ENCODE peak calls at places on chromosome X, in ten cellular contexts. F is suprapubic skin; G is right lobe of liver; S is A673; C is dorsolateral prefrontal cortex; T is left ventricle myocardium inferior; K is CD8-positive, alpha-beta T cell; E is upper lobe of right lung; M is testis; B is AG04450. H is an unnamed sample. For H3K27me3, the result is how much of the 10 kb centered on the place peaks cover.

GRCh38 chrX:137171626-137172025 is 137.8 kb upstream of the GPR101 start:
- DNase-seq in F (no peak), G (no peak), S (no peak), C (no peak), T (no peak), K (no peak), E (no peak), M (no peak), B (no peak), H (no peak)

GRCh38 chrX:56751071-56751470 is 22.0 kb downstream of the NBDY start:
- DNase-seq in F (no peak), G (no peak), S (no peak), C (no peak), T (no peak), K (no peak), E (no peak), M (no peak), B (no peak), H (no peak)

GRCh38 chrX:130001893-130002292 is 19.5 kb downstream of the BCORL1 start:
- DNase-seq in F (peak), G (no peak), S (no peak), C (no peak), T (no peak), K (no peak), E (no peak), M (no peak), B (no peak), H (no peak)

GRCh38 chrX:4830880-4831557 is 1117.6 kb upstream of the PRKX start:
- DNase-seq in F (no peak), G (no peak), S (no peak), C (no peak), T (no peak), K (no peak), E (no peak), M (no peak), B (no peak), H (no peak)

GRCh38 chrX:119236599-119237525 is 777 bp downstream of the PGRMC1 start:
- DNase-seq in F (peak), G (peak), S (no peak), C (peak), T (peak), K (peak), E (peak), M (peak), B (peak), H (peak)

GRCh38 chrX:142054094-142054493 is 150.4 kb downstream of the MAGEC1 start:
- DNase-seq in F (no peak), G (no peak), S (no peak), C (no peak), T (no peak), K (no peak), E (no peak), M (no peak), B (no peak), H (no peak)

GRCh38 chrX:2627272-2627867 is 63.7 kb upstream of the CD99 start:
- DNase-seq in F (no peak), G (no peak), S (peak), C (no peak), T (no peak), K (peak), E (no peak), M (peak), B (no peak), H (peak)

GRCh38 chrX:153828723-153829548 is 1.4 kb downstream of the PDZD4 start:
- DNase-seq in F (no peak), G (no peak), S (no peak), C (no peak), T (no peak), K (no peak), E (no peak), M (no peak), B (no peak), H (no peak)

GRCh38 chrX:3526749-3527148 is 180.3 kb upstream of the MXRA5 start:
- DNase-seq in F (no peak), G (no peak), S (no peak), C (no peak), T (no peak), K (no peak), E (no peak), M (no peak), B (no peak), H (no peak)

GRCh38 chrX:121496966-121497365 is 449.6 kb downstream of the GLUD2 start:
- DNase-seq in F (no peak), G (no peak), S (no peak), C (no peak), T (no peak), K (no peak), E (no peak), M (no peak), B (no peak), H (no peak)

DNA sequence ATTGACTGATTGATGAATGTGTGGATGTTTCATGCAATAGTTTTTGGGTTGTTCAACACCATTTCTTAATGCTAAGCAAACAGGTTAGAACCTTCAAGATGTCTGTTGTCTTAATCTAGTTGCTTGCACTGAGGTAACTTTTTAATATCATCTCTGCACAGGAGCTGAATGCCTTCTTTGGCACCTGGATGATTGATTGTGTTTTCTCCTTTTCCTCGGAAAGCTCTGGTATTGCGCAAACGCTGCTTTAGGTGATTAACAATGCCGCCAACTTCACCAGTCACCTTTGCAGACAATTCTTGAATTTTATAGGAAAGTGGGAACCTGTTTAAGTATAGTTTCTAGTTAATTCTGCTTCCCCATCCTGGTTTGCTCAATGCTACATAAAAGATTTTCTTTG is 48.2 kb downstream of the RTL9 start:
- DNase-seq in F (no peak), G (no peak), S (no peak), C (no peak), T (no peak), K (no peak), E (no peak), M (no peak), B (no peak), H (no peak)
- TF ChIP-seq CTCF in F (no peak), G (no peak), S (no peak), C (no peak), T (no peak), K (no peak), E (no peak), M (no peak), B (no peak), H (no peak)

GRCh38 chrX:13491061-13491460 is 78.3 kb upstream of the EGFL6 start:
- DNase-seq in F (no peak), G (no peak), S (no peak), C (no peak), T (no peak), K (no peak), E (no peak), M (no peak), B (no peak), H (no peak)

GRCh38 chrX:13488706-13489105 is 80.7 kb upstream of the EGFL6 start:
- DNase-seq in F (no peak), G (no peak), S (no peak), C (no peak), T (no peak), K (no peak), E (no peak), M (no peak), B (no peak), H (no peak)

GRCh38 chrX:13485167-13485566 is 84.2 kb upstream of the EGFL6 start:
- DNase-seq in F (no peak), G (no peak), S (no peak), C (no peak), T (no peak), K (no peak), E (no peak), M (no peak), B (no peak), H (no peak)

GRCh38 chrX:13489451-13489850 is 80.0 kb upstream of the EGFL6 start:
- DNase-seq in F (peak), G (no peak), S (no peak), C (no peak), T (peak), K (no peak), E (peak), M (peak), B (no peak), H (no peak)

GRCh38 chrX:13487731-13488505 is 81.5 kb upstream of the EGFL6 start:
- DNase-seq in F (no peak), G (no peak), S (peak), C (no peak), T (no peak), K (peak), E (no peak), M (peak), B (peak), H (peak)
- H3K27me3 ChIP-seq in F (under half), G (under half), S (under half), C (under half), T (under half), K (under half), E (under half), M (under half), B (under half), H (under half)

DNA sequence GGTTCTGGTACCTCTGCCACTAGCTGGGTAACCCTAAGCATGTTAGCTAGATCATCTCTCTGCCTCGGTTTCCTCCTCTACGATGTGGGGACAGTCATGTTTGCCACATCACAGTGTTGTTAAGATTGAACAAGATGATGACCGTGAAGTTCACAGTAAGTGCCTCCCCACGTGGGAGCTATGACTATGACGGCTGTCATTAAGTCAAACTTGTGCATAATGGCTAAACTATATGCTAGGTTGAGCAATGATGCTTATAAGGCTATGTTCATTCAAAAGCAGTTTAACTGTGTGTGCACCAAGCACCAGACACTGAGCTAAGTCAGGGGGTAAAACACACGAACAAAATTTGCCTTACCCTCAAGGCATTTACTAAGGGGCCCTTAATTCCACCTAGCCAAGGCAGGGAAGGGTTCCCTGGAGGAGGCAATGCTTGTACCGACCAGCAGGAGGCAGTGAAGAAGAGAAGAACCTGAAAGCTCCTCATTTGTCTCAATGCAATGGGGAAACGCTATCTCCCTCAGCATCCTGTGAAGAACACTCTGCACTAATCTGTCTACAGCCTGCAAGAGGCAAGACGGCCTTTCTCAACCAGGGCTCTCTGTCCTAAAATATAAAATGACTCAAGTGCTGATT is 52.9 kb downstream of the MAP7D2 start:
- DNase-seq in F (no peak), G (no peak), S (no peak), C (no peak), T (no peak), K (no peak), E (no peak), M (no peak), B (no peak), H (no peak)
- TF ChIP-seq CTCF in F (no peak), G (no peak), S (peak), C (no peak), T (no peak), K (no peak), E (no peak), M (no peak), B (peak), H (peak)

GRCh38 chrX:698246-698645 is 67.7 kb downstream of the SHOX start:
- DNase-seq in F (no peak), G (no peak), S (no peak), C (no peak), T (no peak), K (no peak), E (no peak), M (no peak), B (no peak), H (no peak)

GRCh38 chrX:703466-704210 is 73.0 kb downstream of the SHOX start:
- DNase-seq in F (no peak), G (no peak), S (no peak), C (no peak), T (no peak), K (no peak), E (no peak), M (no peak), B (no peak), H (no peak)

GRCh38 chrX:700936-701335 is 70.3 kb downstream of the SHOX start:
- DNase-seq in F (no peak), G (no peak), S (no peak), C (no peak), T (no peak), K (no peak), E (no peak), M (no peak), B (no peak), H (no peak)

DNA sequence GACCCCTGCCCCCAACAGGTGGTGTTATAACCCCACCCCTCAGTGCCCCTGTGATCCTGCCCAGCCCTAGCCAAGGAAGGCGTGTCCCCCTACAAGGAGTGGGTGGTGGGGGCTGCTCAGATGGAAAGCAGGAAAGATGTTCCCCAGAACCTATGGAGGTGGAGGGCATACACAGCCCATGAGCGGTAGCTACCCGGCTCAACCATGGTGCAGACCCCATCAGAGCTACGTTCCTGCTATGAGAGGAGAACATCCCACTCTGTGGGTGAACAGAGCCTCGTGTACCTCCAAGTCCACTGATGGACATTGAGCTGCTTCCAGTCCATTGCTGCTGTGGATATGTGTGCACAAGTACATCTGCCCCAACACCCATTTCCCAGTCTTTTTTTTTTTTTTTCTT is 71.1 kb downstream of the SHOX start:
- DNase-seq in F (no peak), G (no peak), S (no peak), C (no peak), T (no peak), K (no peak), E (no peak), M (no peak), B (no peak), H (no peak)
- H3K27me3 ChIP-seq in F (under half), G (under half), S (under half), C (under half), T (under half), K (under half), E (under half), M (under half), B (under half), H (under half)

DNA sequence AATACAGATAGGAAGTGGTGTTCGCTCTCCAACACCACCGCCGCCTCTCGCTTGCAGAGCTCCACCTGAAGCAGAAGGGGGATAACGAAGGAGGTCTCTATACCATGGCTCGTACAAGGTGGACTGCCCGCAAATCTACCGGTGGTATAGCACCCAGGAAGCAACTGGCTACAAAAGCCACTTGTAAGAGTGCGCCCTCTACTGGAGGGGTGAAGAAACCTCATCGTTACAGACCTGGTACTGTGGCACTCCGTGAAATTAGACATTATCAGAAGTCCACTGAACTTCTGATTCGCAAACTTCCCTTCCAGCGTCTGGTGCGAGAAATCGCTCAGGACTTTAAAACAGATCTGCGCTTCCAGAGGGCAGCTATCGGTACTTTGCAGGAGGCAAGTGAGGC is 5.2 kb upstream of the BMP15 start:
- DNase-seq in F (no peak), G (no peak), S (peak), C (no peak), T (no peak), K (no peak), E (no peak), M (peak), B (no peak), H (no peak)
- TF ChIP-seq CTCF in F (no peak), G (peak), S (peak), C (no peak), T (peak), K (no peak), E (no peak), M (no peak), B (peak), H (peak)

DNA sequence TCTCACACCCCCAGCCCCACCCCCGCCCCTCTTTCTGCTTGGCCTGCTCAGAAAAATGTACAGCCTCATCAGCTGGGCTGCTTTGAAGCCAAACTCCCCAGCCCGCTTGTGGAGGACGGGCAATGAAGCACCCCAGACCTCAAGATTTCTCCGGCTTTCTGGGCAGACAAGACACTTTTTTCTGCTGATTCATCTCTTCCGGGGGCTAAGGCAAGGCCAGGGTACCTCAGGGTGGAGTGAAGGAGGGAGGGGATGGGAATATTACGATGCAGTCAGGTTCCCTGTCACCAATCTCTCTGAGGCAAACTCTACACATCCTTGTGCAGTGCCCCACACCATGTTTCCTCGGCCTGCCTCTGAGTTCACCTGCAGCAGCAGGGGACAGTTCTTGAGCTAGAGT is 66.9 kb upstream of the ATP6AP2 start:
- DNase-seq in F (no peak), G (no peak), S (no peak), C (no peak), T (no peak), K (no peak), E (no peak), M (no peak), B (no peak), H (no peak)
- H3K27me3 ChIP-seq in F (under half), G (under half), S (under half), C (under half), T (under half), K (under half), E (under half), M (under half), B (under half), H (under half)

GRCh38 chrX:84796321-84796720 is 207.4 kb upstream of the APOOL start:
- DNase-seq in F (no peak), G (no peak), S (no peak), C (no peak), T (no peak), K (no peak), E (no peak), M (no peak), B (no peak), H (no peak)
- TF ChIP-seq CTCF in F (no peak), G (no peak), S (no peak), C (no peak), T (no peak), K (no peak), E (no peak), M (no peak), B (no peak), H (no peak)

H was measured in GM06990.